ENCODE peak calls at places on chromosome 19, in four cellular contexts. S is tibial nerve, C is psoas muscle, N is fibroblast of lung. D is an unnamed sample.

GRCh38 chr19:1241417-1242095 is at the start of gene ATP5F1D:
- DNase-seq in S (peak), N (peak), C (peak), D (peak)

GRCh38 chr19:10644351-10645007 is 9.7 kb upstream of the ILF3 start:
- DNase-seq in N (peak), S (peak), C (peak), D (peak)

GRCh38 chr19:45692187-45693111 is at the start of gene QPCTL:
- DNase-seq in N (peak), S (peak), C (peak), D (peak)

GRCh38 chr19:47465957-47466356 is 5.7 kb downstream of the SLC8A2 start:
- DNase-seq in C (peak), N (no peak), S (no peak), D (no peak)

GRCh38 chr19:6744381-6745288 is 5.2 kb downstream of the TRIP10 start:
- DNase-seq in C (peak), S (peak), N (peak), D (peak)

GRCh38 chr19:8150178-8150865 is 930 bp upstream of the FBN3 start:
- DNase-seq in C (no peak), N (no peak), S (no peak), D (no peak)

GRCh38 chr19:28495046-28495445 is 717.9 kb downstream of the UQCRFS1 start:
- DNase-seq in N (peak), S (no peak), C (no peak), D (no peak)

GRCh38 chr19:39949026-39949747 is 14.8 kb upstream of the FCGBP start:
- DNase-seq in S (no peak), N (no peak), C (no peak), D (no peak)

GRCh38 chr19:7063339-7063738 is 4.9 kb upstream of the MBD3L3 start:
- DNase-seq in N (no peak), S (no peak), C (no peak), D (no peak)

GRCh38 chr19:48837081-48837524 is 812 bp upstream of the HSD17B14 start:
- DNase-seq in N (peak), C (peak), S (peak), D (peak)

GRCh38 chr19:43997631-43998290 is 5.0 kb upstream of the ZNF230 start:
- DNase-seq in S (no peak), C (no peak), N (peak), D (no peak)

GRCh38 chr19:3513198-3514140 is 7.4 kb downstream of the FZR1 start:
- DNase-seq in N (no peak), C (no peak), S (no peak), D (no peak)

GRCh38 chr19:42443944-42444398 is 1.2 kb upstream of the CXCL17 start:
- DNase-seq in C (no peak), N (no peak), S (no peak), D (no peak)

GRCh38 chr19:33859016-33859415 is 62.3 kb downstream of the KCTD15 start:
- DNase-seq in N (no peak), S (no peak), C (no peak), D (no peak)

GRCh38 chr19:38172001-38172400 is 52.0 kb downstream of the DPF1 start:
- DNase-seq in C (peak), N (no peak), S (no peak), D (no peak)

GRCh38 chr19:55005684-55006488 is 32.2 kb downstream of the GP6 start:
- DNase-seq in S (peak), C (no peak), N (peak), D (peak)

GRCh38 chr19:43782689-43783231 is 2.0 kb upstream of the KCNN4 start:
- DNase-seq in C (no peak), S (no peak), N (no peak), D (no peak)

GRCh38 chr19:49148784-49149651 is 6.2 kb downstream of the HRC start:
- DNase-seq in S (peak), N (peak), C (peak), D (peak)

GRCh38 chr19:47495478-47496372 is 11.7 kb upstream of the KPTN start:
- DNase-seq in C (peak), N (no peak), S (no peak), D (no peak)

GRCh38 chr19:11843741-11844140 is 4.8 kb upstream of the ZNF439 start:
- DNase-seq in N (no peak), C (no peak), S (no peak), D (no peak)

DNA sequence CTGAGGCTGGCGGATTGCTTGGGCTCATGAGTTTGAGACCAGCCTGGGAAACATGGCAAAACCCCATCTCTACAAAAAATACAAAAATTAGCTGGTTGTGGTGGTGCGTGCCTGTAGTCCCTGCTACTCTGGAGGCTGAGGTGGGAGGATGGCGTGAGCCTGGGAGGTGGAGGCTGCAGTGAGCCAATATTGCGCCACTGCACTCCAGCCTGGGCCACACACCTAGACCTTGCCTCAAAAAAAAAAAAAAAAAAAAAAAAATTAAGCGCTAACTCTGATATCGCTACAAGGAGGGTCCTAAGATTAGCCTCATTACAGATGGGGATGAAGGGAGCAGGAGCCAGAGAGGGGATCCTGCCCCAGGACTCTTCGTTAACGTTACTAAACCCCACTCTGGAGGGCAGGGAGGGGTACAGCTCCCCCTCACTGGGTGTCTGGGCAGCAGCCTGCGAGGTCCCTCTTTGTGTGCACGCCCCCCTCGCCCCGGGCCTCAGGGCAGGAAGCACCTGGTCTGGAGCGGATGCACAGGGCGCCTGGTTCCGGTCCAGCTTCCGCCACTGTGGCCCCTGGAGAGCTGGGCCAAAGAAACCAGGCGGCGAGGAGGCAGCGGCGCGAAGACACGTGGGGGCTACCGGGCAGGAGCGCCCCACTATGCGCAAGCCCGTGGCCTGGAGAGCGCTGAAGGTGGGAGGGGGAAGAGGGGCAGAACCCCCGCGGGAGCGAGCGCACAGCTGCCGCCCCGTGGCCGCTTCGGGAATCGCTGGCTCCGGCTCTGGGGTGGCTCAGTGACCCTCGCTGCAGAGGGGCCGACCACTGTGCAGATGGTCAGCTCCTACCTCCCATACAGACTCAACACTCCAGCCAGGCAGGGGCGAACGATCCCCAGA is 1.5 kb upstream of the LYL1 start:
- DNase-seq in N (no peak), C (peak), S (no peak), D (no peak)
- H3K27ac ChIP-seq in N (no peak), C (peak), S (peak), D (peak)

GRCh38 chr19:16564842-16565241 is 7.4 kb downstream of the SLC35E1 start:
- DNase-seq in C (no peak), S (no peak), N (no peak), D (no peak)
- H3K27ac ChIP-seq in C (no peak), S (no peak), N (no peak), D (no peak)

GRCh38 chr19:30757836-30758617 is 385.8 kb downstream of the ZNF536 start:
- DNase-seq in C (no peak), N (no peak), S (no peak), D (no peak)

GRCh38 chr19:30755581-30755980 is 383.4 kb downstream of the ZNF536 start:
- DNase-seq in C (no peak), S (no peak), N (no peak), D (no peak)

GRCh38 chr19:30754162-30754561 is 382.0 kb downstream of the ZNF536 start:
- DNase-seq in N (no peak), S (no peak), C (no peak), D (no peak)

GRCh38 chr19:30752201-30752600 is 380.0 kb downstream of the ZNF536 start:
- DNase-seq in N (no peak), C (no peak), S (no peak), D (no peak)

GRCh38 chr19:30752876-30753275 is 380.7 kb downstream of the ZNF536 start:
- DNase-seq in S (no peak), C (no peak), N (no peak), D (no peak)
- H3K27ac ChIP-seq in S (no peak), C (no peak), N (no peak), D (no peak)

DNA sequence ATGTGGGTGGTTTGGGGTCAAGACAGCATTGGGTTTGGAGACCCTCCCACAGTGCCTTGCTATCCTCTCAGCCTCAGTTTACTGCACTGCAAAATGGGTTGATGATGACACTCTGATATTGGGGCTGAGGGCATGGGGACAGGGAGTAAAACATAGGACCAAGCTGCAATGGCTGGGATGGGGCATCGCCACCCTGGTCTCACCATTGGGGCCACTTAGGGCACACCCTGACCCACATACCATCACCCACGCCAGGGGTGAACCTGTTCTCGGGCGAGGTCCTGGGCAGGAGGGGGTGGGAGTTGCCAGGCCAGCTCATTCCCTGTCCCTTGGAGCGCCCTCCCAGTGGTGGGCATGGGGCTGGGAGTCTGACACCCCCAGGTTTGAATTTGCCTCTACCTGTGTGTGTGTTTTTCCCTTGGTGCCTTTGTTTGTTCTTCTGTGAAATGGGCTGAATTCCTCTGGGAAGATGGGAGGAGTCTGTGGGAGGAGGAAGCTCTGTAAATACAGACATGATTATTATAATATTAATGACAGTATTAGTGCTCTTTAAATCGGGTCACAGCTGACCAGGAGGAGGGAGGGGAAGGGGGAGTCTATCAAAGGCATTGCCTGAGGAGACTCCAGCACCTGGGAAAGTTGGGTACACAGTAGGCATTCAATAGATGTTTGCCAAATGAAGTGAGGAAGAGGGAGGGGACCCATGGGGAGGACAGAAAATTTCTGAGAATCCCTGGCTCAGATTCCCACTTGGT is 2.2 kb upstream of the FCHO1 start:
- DNase-seq in C (no peak), N (no peak), S (no peak), D (no peak)
- H3K27ac ChIP-seq in C (no peak), N (no peak), S (no peak), D (peak)

GRCh38 chr19:56106397-56106849 is 14.7 kb downstream of the ZNF787 start:
- DNase-seq in S (no peak), C (no peak), N (no peak), D (no peak)
- H3K27ac ChIP-seq in S (no peak), C (no peak), N (no peak), D (peak)

D was measured in caudate nucleus.